ENCODE peak calls at places on chromosomes 13 and 19, in seven cellular contexts. One of them, this sample, is unnamed.

GRCh38 chr19:32322541-32322940 is 22.9 kb upstream of the ZNF507 start:
- DNase-seq in AG04450: no peak
- DNase-seq in PC-9: peak; percentile 46
- DNase-seq in CD8-positive, alpha-beta T cell: no peak
- DNase-seq in fibroblast of lung: no peak
- DNase-seq in dorsolateral prefrontal cortex: no peak
- DNase-seq in cardiac fibroblast: no peak
- DNase-seq in this sample: no peak

GRCh38 chr13:62375653-62376052 is 960.0 kb upstream of the PCDH20 start:
- DNase-seq in AG04450: no peak
- DNase-seq in PC-9: no peak
- DNase-seq in CD8-positive, alpha-beta T cell: no peak
- DNase-seq in fibroblast of lung: no peak
- DNase-seq in dorsolateral prefrontal cortex: no peak
- DNase-seq in cardiac fibroblast: no peak
- DNase-seq in this sample: no peak

GRCh38 chr19:29285878-29286277 is 72.9 kb upstream of the UQCRFS1 start:
- DNase-seq in AG04450: no peak
- DNase-seq in PC-9: no peak
- DNase-seq in CD8-positive, alpha-beta T cell: no peak
- DNase-seq in fibroblast of lung: no peak
- DNase-seq in dorsolateral prefrontal cortex: no peak
- DNase-seq in cardiac fibroblast: no peak
- DNase-seq in this sample: no peak

GRCh38 chr19:50870417-50871089 is 2.7 kb upstream of the KLK2 start:
- DNase-seq in AG04450: no peak
- DNase-seq in PC-9: no peak
- DNase-seq in CD8-positive, alpha-beta T cell: no peak
- DNase-seq in fibroblast of lung: no peak
- DNase-seq in dorsolateral prefrontal cortex: no peak
- DNase-seq in cardiac fibroblast: peak; percentile 3
- DNase-seq in this sample: peak; percentile 4

GRCh38 chr19:30345686-30346085 is 26.5 kb upstream of the ZNF536 start:
- DNase-seq in AG04450: no peak
- DNase-seq in PC-9: no peak
- DNase-seq in CD8-positive, alpha-beta T cell: no peak
- DNase-seq in fibroblast of lung: no peak
- DNase-seq in dorsolateral prefrontal cortex: no peak
- DNase-seq in cardiac fibroblast: no peak
- DNase-seq in this sample: no peak

GRCh38 chr19:47854459-47854858 is 4.6 kb upstream of the TPRX2 start:
- DNase-seq in AG04450: no peak
- DNase-seq in PC-9: no peak
- DNase-seq in CD8-positive, alpha-beta T cell: no peak
- DNase-seq in fibroblast of lung: no peak
- DNase-seq in dorsolateral prefrontal cortex: no peak
- DNase-seq in cardiac fibroblast: no peak
- DNase-seq in this sample: no peak

GRCh38 chr13:78829821-78830220 is 170.9 kb upstream of the OBI1 start:
- DNase-seq in AG04450: no peak
- DNase-seq in PC-9: no peak
- DNase-seq in CD8-positive, alpha-beta T cell: no peak
- DNase-seq in fibroblast of lung: no peak
- DNase-seq in dorsolateral prefrontal cortex: no peak
- DNase-seq in cardiac fibroblast: no peak
- DNase-seq in this sample: no peak

GRCh38 chr19:889662-890295 is 3.2 kb downstream of the MED16 start:
- DNase-seq in AG04450: no peak
- DNase-seq in PC-9: no peak
- DNase-seq in CD8-positive, alpha-beta T cell: no peak
- DNase-seq in fibroblast of lung: no peak
- DNase-seq in dorsolateral prefrontal cortex: no peak
- DNase-seq in cardiac fibroblast: no peak
- DNase-seq in this sample: no peak

GRCh38 chr19:55336101-55336500 is 3.6 kb upstream of the KMT5C start:
- DNase-seq in AG04450: no peak
- DNase-seq in PC-9: no peak
- DNase-seq in CD8-positive, alpha-beta T cell: no peak
- DNase-seq in fibroblast of lung: peak; percentile 23
- DNase-seq in dorsolateral prefrontal cortex: no peak
- DNase-seq in cardiac fibroblast: no peak
- DNase-seq in this sample: no peak

GRCh38 chr19:33391631-33392249 is 18.2 kb downstream of the CEBPG start:
- DNase-seq in AG04450: no peak
- DNase-seq in PC-9: no peak
- DNase-seq in CD8-positive, alpha-beta T cell: no peak
- DNase-seq in fibroblast of lung: no peak
- DNase-seq in dorsolateral prefrontal cortex: no peak
- DNase-seq in cardiac fibroblast: no peak
- DNase-seq in this sample: no peak

GRCh38 chr19:531009-531752 is 379 bp upstream of the CDC34 start:
- DNase-seq in AG04450: peak; percentile 47
- DNase-seq in PC-9: peak; percentile 93
- DNase-seq in CD8-positive, alpha-beta T cell: peak; percentile 85
- DNase-seq in fibroblast of lung: peak; percentile 67
- DNase-seq in dorsolateral prefrontal cortex: peak; percentile 61
- DNase-seq in cardiac fibroblast: peak; percentile 87
- DNase-seq in this sample: peak; percentile 72

GRCh38 chr19:58317481-58318072 is 9.2 kb upstream of the ZSCAN22 start:
- DNase-seq in AG04450: no peak
- DNase-seq in PC-9: no peak
- DNase-seq in CD8-positive, alpha-beta T cell: no peak
- DNase-seq in fibroblast of lung: peak; percentile 47
- DNase-seq in dorsolateral prefrontal cortex: no peak
- DNase-seq in cardiac fibroblast: peak; percentile 55
- DNase-seq in this sample: peak; percentile 54

GRCh38 chr19:9917322-9917721 is 19.0 kb downstream of the OLFM2 start:
- DNase-seq in AG04450: no peak
- DNase-seq in PC-9: peak; percentile 32
- DNase-seq in CD8-positive, alpha-beta T cell: no peak
- DNase-seq in fibroblast of lung: peak; percentile 37
- DNase-seq in dorsolateral prefrontal cortex: no peak
- DNase-seq in cardiac fibroblast: peak; percentile 63
- DNase-seq in this sample: peak; percentile 60

GRCh38 chr13:112674412-112675383 is 15.1 kb upstream of the ATP11A start:
- DNase-seq in AG04450: no peak
- DNase-seq in PC-9: no peak
- DNase-seq in CD8-positive, alpha-beta T cell: no peak
- DNase-seq in fibroblast of lung: no peak
- DNase-seq in dorsolateral prefrontal cortex: no peak
- DNase-seq in cardiac fibroblast: no peak
- DNase-seq in this sample: no peak

GRCh38 chr19:30722801-30723200 is 350.6 kb downstream of the ZNF536 start:
- DNase-seq in AG04450: no peak
- DNase-seq in PC-9: no peak
- DNase-seq in CD8-positive, alpha-beta T cell: no peak
- DNase-seq in fibroblast of lung: no peak
- DNase-seq in dorsolateral prefrontal cortex: no peak
- DNase-seq in cardiac fibroblast: no peak
- DNase-seq in this sample: no peak

GRCh38 chr19:47723573-47723923 is 10.3 kb downstream of the EHD2 start:
- DNase-seq in AG04450: no peak
- DNase-seq in PC-9: peak; percentile 58
- DNase-seq in CD8-positive, alpha-beta T cell: no peak
- DNase-seq in fibroblast of lung: peak; percentile 93
- DNase-seq in dorsolateral prefrontal cortex: no peak
- DNase-seq in cardiac fibroblast: peak; percentile 93
- DNase-seq in this sample: peak; percentile 94

GRCh38 chr19:3365093-3365446 is 1.3 kb upstream of the NFIC start:
- DNase-seq in AG04450: no peak
- DNase-seq in PC-9: no peak
- DNase-seq in CD8-positive, alpha-beta T cell: no peak
- DNase-seq in fibroblast of lung: no peak
- DNase-seq in dorsolateral prefrontal cortex: no peak
- DNase-seq in cardiac fibroblast: no peak
- DNase-seq in this sample: no peak

DNA sequence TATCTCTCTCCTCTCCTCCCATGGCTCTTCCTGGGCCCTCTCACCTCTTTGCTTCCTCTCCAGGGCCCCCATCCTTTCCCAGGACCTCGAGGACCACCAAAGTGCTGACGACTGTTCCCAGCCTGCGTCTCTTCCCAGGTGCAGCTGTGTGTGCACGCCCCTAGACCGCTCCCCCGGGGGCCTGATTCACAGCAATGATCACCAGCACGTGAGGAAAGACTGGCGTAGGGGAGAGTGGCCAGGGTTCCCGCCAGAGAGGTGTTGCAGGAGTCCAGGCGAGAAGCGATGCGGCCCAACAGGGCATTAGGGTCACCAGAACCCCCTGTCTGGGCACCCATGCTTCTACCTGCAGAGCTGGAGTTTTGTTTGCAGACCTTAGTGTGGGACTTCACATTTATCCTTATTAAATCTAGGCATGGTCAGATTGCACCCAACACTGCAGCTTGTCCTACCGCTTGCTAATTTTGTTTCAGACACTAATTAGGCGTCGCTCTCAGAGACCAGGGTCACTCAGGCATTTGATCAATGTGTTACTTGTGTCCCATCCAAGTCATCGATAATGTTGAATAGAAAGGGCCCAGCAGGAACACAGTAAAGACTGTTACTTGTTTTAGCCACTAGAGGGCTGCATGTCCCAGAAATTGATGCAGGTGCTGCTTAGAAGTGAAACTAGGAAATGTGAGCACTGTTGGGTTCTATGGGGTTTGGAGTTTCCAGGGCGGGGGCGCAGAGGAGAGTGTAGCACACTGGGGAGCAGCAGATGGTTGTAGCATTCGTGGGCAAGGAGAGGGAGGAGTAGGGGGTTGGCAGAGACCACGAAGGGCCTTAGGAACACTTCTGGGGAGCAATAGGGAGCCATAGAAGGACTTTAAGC is 53.2 kb downstream of the CDADC1 start:
- DNase-seq in AG04450: peak; percentile 48
- DNase-seq in PC-9: peak; percentile 47
- DNase-seq in CD8-positive, alpha-beta T cell: peak; percentile 31
- DNase-seq in fibroblast of lung: peak; percentile 61
- DNase-seq in dorsolateral prefrontal cortex: peak; percentile 52
- DNase-seq in cardiac fibroblast: peak; percentile 83
- DNase-seq in this sample: peak; percentile 79
- H3K4me3 ChIP-seq in AG04450: no peak overlapping the region
- H3K4me3 ChIP-seq in PC-9: no peak overlapping the region
- H3K4me3 ChIP-seq in CD8-positive, alpha-beta T cell: peak overlapping the region; percentile 52
- H3K4me3 ChIP-seq in fibroblast of lung: no peak overlapping the region
- H3K4me3 ChIP-seq in dorsolateral prefrontal cortex: peak overlapping the region; percentile 53
- H3K4me3 ChIP-seq in cardiac fibroblast: no peak overlapping the region
- H3K4me3 ChIP-seq in this sample: peak overlapping the region; percentile 32

GRCh38 chr13:108218044-108218974 is at the start of gene ABHD13:
- DNase-seq in AG04450: peak; percentile 70
- DNase-seq in PC-9: peak; percentile 90
- DNase-seq in CD8-positive, alpha-beta T cell: peak; percentile 84
- DNase-seq in fibroblast of lung: peak; percentile 85
- DNase-seq in dorsolateral prefrontal cortex: peak; percentile 84
- DNase-seq in cardiac fibroblast: peak; percentile 93
- DNase-seq in this sample: peak; percentile 88

GRCh38 chr13:108215428-108215827 is at the start of gene LIG4:
- DNase-seq in AG04450: peak; percentile 84
- DNase-seq in PC-9: peak; percentile 81
- DNase-seq in CD8-positive, alpha-beta T cell: peak; percentile 87
- DNase-seq in fibroblast of lung: peak; percentile 93
- DNase-seq in dorsolateral prefrontal cortex: peak; percentile 93
- DNase-seq in cardiac fibroblast: peak; percentile 95
- DNase-seq in this sample: peak; percentile 87

GRCh38 chr13:108223850-108224503 is 5.8 kb downstream of the ABHD13 start:
- DNase-seq in AG04450: no peak
- DNase-seq in PC-9: no peak
- DNase-seq in CD8-positive, alpha-beta T cell: no peak
- DNase-seq in fibroblast of lung: no peak
- DNase-seq in dorsolateral prefrontal cortex: no peak
- DNase-seq in cardiac fibroblast: no peak
- DNase-seq in this sample: no peak

GRCh38 chr13:108214511-108215383 is 589 bp downstream of the LIG4 start:
- DNase-seq in AG04450: no peak
- DNase-seq in PC-9: no peak
- DNase-seq in CD8-positive, alpha-beta T cell: no peak
- DNase-seq in fibroblast of lung: no peak
- DNase-seq in dorsolateral prefrontal cortex: no peak
- DNase-seq in cardiac fibroblast: peak; percentile 5
- DNase-seq in this sample: no peak

DNA sequence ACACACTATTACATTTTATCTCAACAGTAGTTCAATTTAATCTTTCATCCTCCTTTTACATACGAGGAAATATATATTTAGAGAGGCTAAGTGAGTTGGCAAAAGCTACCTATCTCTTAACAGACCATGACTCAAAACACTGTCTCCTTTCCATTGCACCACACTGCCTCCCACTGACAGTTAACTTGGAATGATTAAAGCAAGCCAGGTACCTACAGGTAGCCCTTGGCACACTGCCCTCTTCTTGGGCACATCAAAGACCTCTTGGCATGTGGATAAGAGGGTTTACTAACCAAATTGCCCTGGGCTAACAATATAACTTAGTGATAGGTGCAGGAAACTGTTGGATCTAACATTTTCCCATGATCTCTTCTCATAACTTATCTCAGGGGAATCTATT is 1.9 kb downstream of the ABHD13 start:
- DNase-seq in AG04450: no peak
- DNase-seq in PC-9: no peak
- DNase-seq in CD8-positive, alpha-beta T cell: no peak
- DNase-seq in fibroblast of lung: no peak
- DNase-seq in dorsolateral prefrontal cortex: no peak
- DNase-seq in cardiac fibroblast: no peak
- DNase-seq in this sample: no peak
- H3K4me3 ChIP-seq in AG04450: peak overlapping the region; percentile 12
- H3K4me3 ChIP-seq in PC-9: peak overlapping the region; percentile 96
- H3K4me3 ChIP-seq in CD8-positive, alpha-beta T cell: no peak overlapping the region
- H3K4me3 ChIP-seq in fibroblast of lung: no peak overlapping the region
- H3K4me3 ChIP-seq in dorsolateral prefrontal cortex: peak overlapping the region; percentile 98
- H3K4me3 ChIP-seq in cardiac fibroblast: no peak overlapping the region
- H3K4me3 ChIP-seq in this sample: no peak overlapping the region

GRCh38 chr13:43141685-43142084 is 118.3 kb downstream of the DNAJC15 start:
- DNase-seq in AG04450: no peak
- DNase-seq in PC-9: no peak
- DNase-seq in CD8-positive, alpha-beta T cell: no peak
- DNase-seq in fibroblast of lung: no peak
- DNase-seq in dorsolateral prefrontal cortex: no peak
- DNase-seq in cardiac fibroblast: no peak
- DNase-seq in this sample: no peak
- H3K4me3 ChIP-seq in AG04450: no peak overlapping the region
- H3K4me3 ChIP-seq in PC-9: no peak overlapping the region
- H3K4me3 ChIP-seq in CD8-positive, alpha-beta T cell: no peak overlapping the region
- H3K4me3 ChIP-seq in fibroblast of lung: no peak overlapping the region
- H3K4me3 ChIP-seq in dorsolateral prefrontal cortex: no peak overlapping the region
- H3K4me3 ChIP-seq in cardiac fibroblast: no peak overlapping the region
- H3K4me3 ChIP-seq in this sample: no peak overlapping the region

DNA sequence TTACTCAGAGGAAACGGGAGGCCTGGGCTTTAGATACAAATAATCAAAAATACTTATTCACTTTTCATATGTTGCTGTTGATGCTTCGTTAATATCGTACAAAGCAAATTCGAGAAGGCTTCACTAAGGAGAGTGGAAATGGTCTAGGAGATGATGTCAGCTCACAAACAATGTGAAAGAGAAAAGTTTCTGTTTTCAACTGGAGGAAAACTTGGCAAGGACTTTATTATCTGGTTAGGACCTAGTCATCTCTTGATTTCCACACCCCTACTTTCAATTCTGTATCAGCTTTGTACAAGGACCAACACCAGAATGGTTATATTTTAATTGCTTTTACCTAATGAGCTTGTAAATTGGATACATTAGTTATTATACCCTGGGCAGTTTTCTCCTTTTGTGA is 88.0 kb downstream of the SLC10A2 start:
- DNase-seq in AG04450: no peak
- DNase-seq in PC-9: no peak
- DNase-seq in CD8-positive, alpha-beta T cell: no peak
- DNase-seq in fibroblast of lung: no peak
- DNase-seq in dorsolateral prefrontal cortex: no peak
- DNase-seq in cardiac fibroblast: peak; percentile 27
- DNase-seq in this sample: peak; percentile 79
- H3K4me3 ChIP-seq in AG04450: no peak overlapping the region
- H3K4me3 ChIP-seq in PC-9: no peak overlapping the region
- H3K4me3 ChIP-seq in CD8-positive, alpha-beta T cell: no peak overlapping the region
- H3K4me3 ChIP-seq in fibroblast of lung: no peak overlapping the region
- H3K4me3 ChIP-seq in dorsolateral prefrontal cortex: peak overlapping the region; percentile 6
- H3K4me3 ChIP-seq in cardiac fibroblast: no peak overlapping the region
- H3K4me3 ChIP-seq in this sample: peak overlapping the region; percentile 49

GRCh38 chr19:11012507-11012906 is 51.7 kb downstream of the SMARCA4 start:
- DNase-seq in AG04450: no peak
- DNase-seq in PC-9: no peak
- DNase-seq in CD8-positive, alpha-beta T cell: no peak
- DNase-seq in fibroblast of lung: no peak
- DNase-seq in dorsolateral prefrontal cortex: no peak
- DNase-seq in cardiac fibroblast: no peak
- DNase-seq in this sample: no peak
- H3K4me3 ChIP-seq in AG04450: no peak overlapping the region
- H3K4me3 ChIP-seq in PC-9: no peak overlapping the region
- H3K4me3 ChIP-seq in CD8-positive, alpha-beta T cell: no peak overlapping the region
- H3K4me3 ChIP-seq in fibroblast of lung: no peak overlapping the region
- H3K4me3 ChIP-seq in dorsolateral prefrontal cortex: no peak overlapping the region
- H3K4me3 ChIP-seq in cardiac fibroblast: no peak overlapping the region
- H3K4me3 ChIP-seq in this sample: no peak overlapping the region

This sample was measured in fibroblast of mammary gland.